ENCODE peak calls at places on chromosomes 16 and 17, in seven cellular contexts. K is DND-41; O is stimulated activated CD8-positive, alpha-beta memory T cell treated with anti-CD3 and anti-CD28 coated beads, Interleukin-4, amount 100 ng/mL, for 4 hours; E is H9; M is dorsolateral prefrontal cortex; I is posterior cingulate gyrus; S is IMR-90. J is an unnamed sample.

GRCh38 chr16:74573622-74574021 is 33.3 kb downstream of the GLG1 start:
- DNase-seq in K (no peak), O (no peak), E (no peak), M (no peak), I (no peak), S (no peak), J (no peak)

GRCh38 chr17:77608431-77608830 is 350.1 kb upstream of the TNRC6C start:
- DNase-seq in K (no peak), O (no peak), E (peak), M (peak), I (no peak), S (no peak), J (no peak)

GRCh38 chr17:39073916-39074315 is 77.5 kb downstream of the PLXDC1 start:
- DNase-seq in K (no peak), O (no peak), E (no peak), M (no peak), I (no peak), S (no peak), J (no peak)

GRCh38 chr17:71109697-71110096 is 940.4 kb downstream of the KCNJ2 start:
- DNase-seq in K (no peak), O (no peak), E (no peak), M (no peak), I (no peak), S (no peak), J (no peak)

GRCh38 chr16:14500791-14501190 is 129.3 kb downstream of the PARN start:
- DNase-seq in K (no peak), O (no peak), E (no peak), M (no peak), I (no peak), S (peak), J (no peak)

GRCh38 chr17:73782641-73783381 is 138.6 kb upstream of the SDK2 start:
- DNase-seq in K (no peak), O (no peak), E (peak), M (no peak), I (no peak), S (no peak), J (no peak)

GRCh38 chr17:44820631-44821196 is 9.4 kb downstream of the GJC1 start:
- DNase-seq in K (no peak), O (no peak), E (no peak), M (no peak), I (no peak), S (peak), J (no peak)

GRCh38 chr16:26598061-26598460 is 468.7 kb upstream of the C16orf82 start:
- DNase-seq in K (peak), O (peak), E (no peak), M (no peak), I (no peak), S (no peak), J (no peak)